ENCODE peak calls at places on chromosome 21, in five cellular contexts. T is SW480, G is prostate gland, D is anterior cingulate cortex, V is mucosa of descending colon. A is an unnamed sample.
A peak's percentile ranks its signal among the peaks of the same experiment; 100 is the strongest.

GRCh38 chr21:45889961-45890360 is 91.6 kb upstream of the COL6A1 start:
- DNase-seq in T (no peak), G (no peak), D (no peak), V (peak; percentile 20), A (no peak)

GRCh38 chr21:38847556-38847955 is 41.8 kb downstream of the ETS2 start:
- DNase-seq in T (no peak), G (no peak), D (no peak), V (no peak), A (no peak)

GRCh38 chr21:37642493-37642892 is 273.8 kb downstream of the KCNJ6 start:
- DNase-seq in T (peak; percentile 59), G (peak; percentile 24), D (no peak), V (no peak), A (no peak)

GRCh38 chr21:42384999-42385398 is 10.9 kb downstream of the TMPRSS3 start:
- DNase-seq in T (peak; percentile 70), G (no peak), D (no peak), V (peak; percentile 62), A (no peak)

GRCh38 chr21:45022736-45023135 is 51.6 kb upstream of the ADARB1 start:
- DNase-seq in T (no peak), G (no peak), D (no peak), V (no peak), A (no peak)

GRCh38 chr21:15406791-15407190 is 323.0 kb upstream of the USP25 start:
- DNase-seq in T (no peak), G (no peak), D (no peak), V (no peak), A (no peak)

GRCh38 chr21:28154121-28154520 is 838.6 kb downstream of the LTN1 start:
- DNase-seq in T (no peak), G (no peak), D (no peak), V (no peak), A (no peak)

GRCh38 chr21:40671721-40672120 is 175.2 kb downstream of the DSCAM start:
- DNase-seq in T (no peak), G (no peak), D (no peak), V (no peak), A (no peak)

GRCh38 chr21:42672699-42673458 is 19.5 kb downstream of the PDE9A start:
- DNase-seq in T (peak; percentile 59), G (no peak), D (no peak), V (no peak), A (no peak)

GRCh38 chr21:44408226-44408625 is 47.1 kb upstream of the LRRC3 start:
- DNase-seq in T (no peak), G (no peak), D (no peak), V (no peak), A (peak; percentile 8)

GRCh38 chr21:45320261-45320990 is 32.7 kb upstream of the POFUT2 start:
- DNase-seq in T (no peak), G (no peak), D (no peak), V (no peak), A (peak; percentile 39)

GRCh38 chr21:42747746-42748351 is 94.4 kb downstream of the PDE9A start:
- DNase-seq in T (no peak), G (no peak), D (no peak), V (peak; percentile 27), A (no peak)

GRCh38 chr21:15895142-15896106 is 165.6 kb downstream of the USP25 start:
- DNase-seq in T (no peak), G (no peak), D (no peak), V (no peak), A (no peak)

GRCh38 chr21:45590246-45590725 is 48.0 kb upstream of the SLC19A1 start:
- DNase-seq in T (no peak), G (peak; percentile 21), D (no peak), V (peak; percentile 66), A (peak; percentile 61)

GRCh38 chr21:42843021-42843420 is 36.3 kb downstream of the WDR4 start:
- DNase-seq in T (no peak), G (no peak), D (no peak), V (peak; percentile 3), A (peak; percentile 9)

GRCh38 chr21:35045539-35046222 is 3.4 kb downstream of the RUNX1 start:
- DNase-seq in T (no peak), G (no peak), D (no peak), V (no peak), A (no peak)

GRCh38 chr21:28263974-28264373 is 728.7 kb downstream of the LTN1 start:
- DNase-seq in T (no peak), G (no peak), D (no peak), V (no peak), A (no peak)

GRCh38 chr21:43282358-43283120 is 113.7 kb downstream of the CRYAA start:
- DNase-seq in T (no peak), G (no peak), D (no peak), V (no peak), A (no peak)

GRCh38 chr21:39153373-39153772 is 29.9 kb downstream of the PSMG1 start:
- DNase-seq in T (peak; percentile 14), G (no peak), D (no peak), V (no peak), A (no peak)

GRCh38 chr21:32572574-32573420 is 12.5 kb downstream of the TCP10L start:
- DNase-seq in T (peak; percentile 86), G (peak; percentile 36), D (no peak), V (peak; percentile 74), A (no peak)

GRCh38 chr21:42570841-42571387 is 57.3 kb downstream of the SLC37A1 start:
- DNase-seq in T (no peak), G (peak; percentile 55), D (no peak), V (peak; percentile 23), A (peak; percentile 49)

GRCh38 chr21:44379991-44380865 is 26.8 kb downstream of the TRPM2 start:
- DNase-seq in T (no peak), G (no peak), D (no peak), V (peak; percentile 4), A (no peak)

GRCh38 chr21:35138665-35139381 is 89.7 kb upstream of the RUNX1 start:
- DNase-seq in T (peak; percentile 100), G (no peak), D (no peak), V (no peak), A (no peak)

GRCh38 chr21:34630536-34631143 is 15.7 kb upstream of the RCAN1 start:
- DNase-seq in T (peak; percentile 61), G (peak; percentile 22), D (no peak), V (no peak), A (no peak)

A was measured in Peyer's patch.